ENCODE peak calls at places on chromosomes 3 and 15, in eight cellular contexts. One of them, this sample, is unnamed.
A peak's percentile ranks its signal among the peaks of the same experiment; 100 is the strongest.

GRCh38 chr3:17508180-17508752 is 234.2 kb downstream of the TBC1D5 start:
- DNase-seq in esophagus muscularis mucosa: no peak
- DNase-seq in prostate gland: no peak
- DNase-seq in adrenal gland: no peak
- DNase-seq in H54: no peak
- DNase-seq in tibial nerve: no peak
- DNase-seq in stomach: no peak
- DNase-seq in heart left ventricle: no peak
- DNase-seq in this sample: no peak

GRCh38 chr3:178170698-178171535 is 365.3 kb upstream of the KCNMB2 start:
- DNase-seq in tibial nerve: peak; percentile 36
- DNase-seq in heart left ventricle: no peak
- DNase-seq in esophagus muscularis mucosa: no peak
- DNase-seq in prostate gland: no peak
- DNase-seq in H54: no peak
- DNase-seq in adrenal gland: no peak
- DNase-seq in stomach: no peak
- DNase-seq in this sample: peak; percentile 74

GRCh38 chr15:41578736-41579383 is 19.8 kb downstream of the TYRO3 start:
- DNase-seq in stomach: no peak
- DNase-seq in esophagus muscularis mucosa: no peak
- DNase-seq in H54: no peak
- DNase-seq in tibial nerve: no peak
- DNase-seq in prostate gland: no peak
- DNase-seq in heart left ventricle: no peak
- DNase-seq in adrenal gland: no peak
- DNase-seq in this sample: no peak

GRCh38 chr3:194300392-194300758 is 50.8 kb downstream of the CPN2 start:
- DNase-seq in tibial nerve: peak; percentile 84
- DNase-seq in H54: no peak
- DNase-seq in prostate gland: peak; percentile 80
- DNase-seq in stomach: peak; percentile 82
- DNase-seq in esophagus muscularis mucosa: no peak
- DNase-seq in heart left ventricle: peak; percentile 79
- DNase-seq in adrenal gland: peak; percentile 72
- DNase-seq in this sample: no peak

GRCh38 chr15:52651868-52652267 is 27.3 kb downstream of the ATOSA start:
- DNase-seq in prostate gland: peak; percentile 72
- DNase-seq in stomach: peak; percentile 42
- DNase-seq in adrenal gland: peak; percentile 66
- DNase-seq in heart left ventricle: peak; percentile 61
- DNase-seq in tibial nerve: peak; percentile 63
- DNase-seq in esophagus muscularis mucosa: peak; percentile 92
- DNase-seq in H54: peak; percentile 10
- DNase-seq in this sample: peak; percentile 80

GRCh38 chr15:35243758-35244157 is 158.7 kb upstream of the NANOGP8 start:
- DNase-seq in tibial nerve: no peak
- DNase-seq in esophagus muscularis mucosa: no peak
- DNase-seq in H54: no peak
- DNase-seq in prostate gland: no peak
- DNase-seq in heart left ventricle: no peak
- DNase-seq in adrenal gland: no peak
- DNase-seq in stomach: no peak
- DNase-seq in this sample: no peak

GRCh38 chr3:99586680-99587079 is 51.7 kb upstream of the COL8A1 start:
- DNase-seq in esophagus muscularis mucosa: no peak
- DNase-seq in stomach: no peak
- DNase-seq in prostate gland: no peak
- DNase-seq in tibial nerve: no peak
- DNase-seq in H54: no peak
- DNase-seq in heart left ventricle: no peak
- DNase-seq in adrenal gland: no peak
- DNase-seq in this sample: no peak

GRCh38 chr15:65329298-65329990 is 25.0 kb downstream of the RNU5B-1 start:
- DNase-seq in heart left ventricle: no peak
- DNase-seq in stomach: no peak
- DNase-seq in adrenal gland: no peak
- DNase-seq in esophagus muscularis mucosa: no peak
- DNase-seq in prostate gland: no peak
- DNase-seq in H54: no peak
- DNase-seq in tibial nerve: no peak
- DNase-seq in this sample: no peak

GRCh38 chr3:158097571-158098553 is 8.4 kb downstream of the SHOX2 start:
- DNase-seq in stomach: peak; percentile 83
- DNase-seq in heart left ventricle: peak; percentile 71
- DNase-seq in esophagus muscularis mucosa: no peak
- DNase-seq in tibial nerve: no peak
- DNase-seq in adrenal gland: peak; percentile 42
- DNase-seq in prostate gland: peak; percentile 59
- DNase-seq in H54: no peak
- DNase-seq in this sample: peak; percentile 88

GRCh38 chr3:514206-514605 is 317.6 kb downstream of the CHL1 start:
- DNase-seq in prostate gland: no peak
- DNase-seq in tibial nerve: no peak
- DNase-seq in H54: no peak
- DNase-seq in stomach: no peak
- DNase-seq in heart left ventricle: no peak
- DNase-seq in esophagus muscularis mucosa: no peak
- DNase-seq in adrenal gland: no peak
- DNase-seq in this sample: no peak

GRCh38 chr3:63824309-63824708 is 5.2 kb downstream of the C3orf49 start:
- DNase-seq in stomach: no peak
- DNase-seq in tibial nerve: no peak
- DNase-seq in H54: no peak
- DNase-seq in adrenal gland: no peak
- DNase-seq in esophagus muscularis mucosa: no peak
- DNase-seq in heart left ventricle: no peak
- DNase-seq in prostate gland: no peak
- DNase-seq in this sample: no peak

GRCh38 chr15:68620721-68621528 is 42.1 kb downstream of the CORO2B start:
- DNase-seq in tibial nerve: peak; percentile 93
- DNase-seq in prostate gland: no peak
- DNase-seq in stomach: peak; percentile 64
- DNase-seq in adrenal gland: no peak
- DNase-seq in esophagus muscularis mucosa: peak; percentile 95
- DNase-seq in heart left ventricle: peak; percentile 88
- DNase-seq in H54: no peak
- DNase-seq in this sample: no peak
- TF ChIP-seq POLR2A in tibial nerve: peak; percentile 20
- TF ChIP-seq POLR2A in prostate gland: no peak
- TF ChIP-seq POLR2A in stomach: no peak
- TF ChIP-seq POLR2A in adrenal gland: no peak
- TF ChIP-seq POLR2A in esophagus muscularis mucosa: no peak
- TF ChIP-seq POLR2A in heart left ventricle: no peak
- TF ChIP-seq POLR2A in H54: no peak
- TF ChIP-seq POLR2A in this sample: no peak

GRCh38 chr3:152269423-152270144 is 855 bp downstream of the MBNL1 start:
- DNase-seq in prostate gland: peak; percentile 69
- DNase-seq in esophagus muscularis mucosa: peak; percentile 94
- DNase-seq in H54: no peak
- DNase-seq in tibial nerve: peak; percentile 50
- DNase-seq in heart left ventricle: peak; percentile 51
- DNase-seq in adrenal gland: peak; percentile 40
- DNase-seq in stomach: peak; percentile 28
- DNase-seq in this sample: peak; percentile 80
- TF ChIP-seq POLR2A in prostate gland: no peak
- TF ChIP-seq POLR2A in esophagus muscularis mucosa: peak; percentile 59
- TF ChIP-seq POLR2A in H54: no peak
- TF ChIP-seq POLR2A in tibial nerve: peak; percentile 30
- TF ChIP-seq POLR2A in heart left ventricle: no peak
- TF ChIP-seq POLR2A in adrenal gland: no peak
- TF ChIP-seq POLR2A in stomach: no peak
- TF ChIP-seq POLR2A in this sample: no peak

GRCh38 chr15:75453703-75454470 is 2.4 kb upstream of the SIN3A start:
- DNase-seq in adrenal gland: peak; percentile 98
- DNase-seq in stomach: peak; percentile 98
- DNase-seq in esophagus muscularis mucosa: peak; percentile 99
- DNase-seq in heart left ventricle: peak; percentile 98
- DNase-seq in tibial nerve: peak; percentile 98
- DNase-seq in prostate gland: peak; percentile 99
- DNase-seq in H54: peak; percentile 82
- DNase-seq in this sample: peak; percentile 100
- TF ChIP-seq POLR2A in adrenal gland: peak; percentile 41
- TF ChIP-seq POLR2A in stomach: peak; percentile 43
- TF ChIP-seq POLR2A in esophagus muscularis mucosa: peak; percentile 50
- TF ChIP-seq POLR2A in heart left ventricle: no peak
- TF ChIP-seq POLR2A in tibial nerve: peak; percentile 76
- TF ChIP-seq POLR2A in prostate gland: peak; percentile 87
- TF ChIP-seq POLR2A in H54: peak; percentile 44
- TF ChIP-seq POLR2A in this sample: peak; percentile 85

GRCh38 chr15:99565031-99565280 is 828 bp upstream of the MEF2A start:
- DNase-seq in stomach: no peak
- DNase-seq in tibial nerve: no peak
- DNase-seq in prostate gland: no peak
- DNase-seq in esophagus muscularis mucosa: no peak
- DNase-seq in H54: no peak
- DNase-seq in adrenal gland: no peak
- DNase-seq in heart left ventricle: no peak
- DNase-seq in this sample: no peak

GRCh38 chr15:99566157-99566900 is 545 bp downstream of the MEF2A start:
- DNase-seq in stomach: no peak
- DNase-seq in H54: no peak
- DNase-seq in adrenal gland: peak; percentile 53
- DNase-seq in esophagus muscularis mucosa: no peak
- DNase-seq in heart left ventricle: no peak
- DNase-seq in prostate gland: no peak
- DNase-seq in tibial nerve: no peak
- DNase-seq in this sample: peak; percentile 81

GRCh38 chr15:99568548-99569352 is 3.0 kb downstream of the MEF2A start:
- DNase-seq in tibial nerve: no peak
- DNase-seq in prostate gland: no peak
- DNase-seq in H54: no peak
- DNase-seq in heart left ventricle: no peak
- DNase-seq in stomach: no peak
- DNase-seq in esophagus muscularis mucosa: no peak
- DNase-seq in adrenal gland: no peak
- DNase-seq in this sample: no peak

GRCh38 chr15:99564221-99565030 is 1.4 kb upstream of the MEF2A start:
- DNase-seq in H54: no peak
- DNase-seq in adrenal gland: peak; percentile 47
- DNase-seq in tibial nerve: peak; percentile 38
- DNase-seq in stomach: no peak
- DNase-seq in prostate gland: peak; percentile 21
- DNase-seq in esophagus muscularis mucosa: no peak
- DNase-seq in heart left ventricle: no peak
- DNase-seq in this sample: peak; percentile 37

GRCh38 chr15:99565281-99566156 is at the start of gene MEF2A:
- DNase-seq in adrenal gland: peak; percentile 95
- DNase-seq in prostate gland: peak; percentile 93
- DNase-seq in H54: peak; percentile 82
- DNase-seq in tibial nerve: peak; percentile 89
- DNase-seq in esophagus muscularis mucosa: peak; percentile 97
- DNase-seq in stomach: peak; percentile 95
- DNase-seq in heart left ventricle: peak; percentile 97
- DNase-seq in this sample: peak; percentile 96
- TF ChIP-seq POLR2A in adrenal gland: peak; percentile 84
- TF ChIP-seq POLR2A in prostate gland: peak; percentile 87
- TF ChIP-seq POLR2A in H54: peak; percentile 77
- TF ChIP-seq POLR2A in tibial nerve: peak; percentile 81
- TF ChIP-seq POLR2A in esophagus muscularis mucosa: peak; percentile 94
- TF ChIP-seq POLR2A in stomach: peak; percentile 67
- TF ChIP-seq POLR2A in heart left ventricle: no peak
- TF ChIP-seq POLR2A in this sample: peak; percentile 81

GRCh38 chr3:39384665-39385000 is 1.5 kb downstream of the SLC25A38 start:
- DNase-seq in esophagus muscularis mucosa: no peak
- DNase-seq in stomach: no peak
- DNase-seq in heart left ventricle: no peak
- DNase-seq in prostate gland: no peak
- DNase-seq in adrenal gland: no peak
- DNase-seq in tibial nerve: no peak
- DNase-seq in H54: no peak
- DNase-seq in this sample: no peak

GRCh38 chr3:39381432-39381831 is 1.7 kb upstream of the SLC25A38 start:
- DNase-seq in tibial nerve: no peak
- DNase-seq in esophagus muscularis mucosa: no peak
- DNase-seq in adrenal gland: no peak
- DNase-seq in H54: no peak
- DNase-seq in stomach: no peak
- DNase-seq in prostate gland: no peak
- DNase-seq in heart left ventricle: no peak
- DNase-seq in this sample: no peak

GRCh38 chr3:39383913-39384664 is 919 bp downstream of the SLC25A38 start:
- DNase-seq in prostate gland: peak; percentile 97
- DNase-seq in heart left ventricle: peak; percentile 98
- DNase-seq in tibial nerve: peak; percentile 95
- DNase-seq in adrenal gland: peak; percentile 98
- DNase-seq in H54: peak; percentile 95
- DNase-seq in esophagus muscularis mucosa: peak; percentile 98
- DNase-seq in stomach: peak; percentile 99
- DNase-seq in this sample: no peak

GRCh38 chr3:39385456-39386098 is 2.4 kb downstream of the SLC25A38 start:
- DNase-seq in esophagus muscularis mucosa: no peak
- DNase-seq in adrenal gland: no peak
- DNase-seq in heart left ventricle: no peak
- DNase-seq in stomach: no peak
- DNase-seq in H54: no peak
- DNase-seq in tibial nerve: no peak
- DNase-seq in prostate gland: no peak
- DNase-seq in this sample: no peak

DNA sequence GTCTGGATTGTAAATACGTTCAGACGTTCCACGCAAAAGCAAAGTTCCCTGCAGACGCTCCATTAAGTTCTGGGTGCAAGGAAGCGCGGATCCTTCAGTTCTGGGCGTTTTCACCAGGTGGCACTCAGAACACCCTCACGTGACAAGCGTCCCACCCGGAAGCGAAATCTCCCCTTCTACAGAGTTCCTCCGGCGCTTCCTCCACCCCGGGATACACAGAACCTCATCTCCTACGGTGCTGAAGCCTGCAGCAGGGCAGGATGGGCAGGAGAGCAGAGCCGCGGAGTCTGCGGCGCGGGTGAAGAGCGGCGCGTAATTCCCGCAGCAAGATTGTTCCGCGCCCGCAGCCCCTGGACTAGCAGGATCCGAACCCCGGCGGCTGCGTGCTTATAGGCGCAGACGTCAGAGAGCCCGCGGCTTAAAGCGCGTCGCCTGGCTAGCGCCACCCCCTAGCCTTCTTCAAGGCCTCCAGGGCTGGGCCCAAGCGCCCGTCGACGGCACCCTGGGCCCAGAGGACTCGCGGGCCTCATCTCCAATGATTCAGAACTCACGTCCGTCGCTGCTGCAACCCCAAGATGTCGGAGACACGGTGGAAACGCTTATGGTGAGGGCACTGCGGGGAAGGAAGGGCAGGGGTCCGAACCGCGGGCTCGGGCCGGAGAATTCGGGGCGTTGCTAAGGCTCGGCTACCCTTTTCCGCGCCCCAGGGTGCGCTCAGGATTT is at the start of gene SLC25A38:
- DNase-seq in stomach: peak; percentile 80
- DNase-seq in esophagus muscularis mucosa: peak; percentile 96
- DNase-seq in adrenal gland: peak; percentile 75
- DNase-seq in H54: peak; percentile 75
- DNase-seq in heart left ventricle: peak; percentile 85
- DNase-seq in tibial nerve: peak; percentile 70
- DNase-seq in prostate gland: peak; percentile 75
- DNase-seq in this sample: no peak
- TF ChIP-seq POLR2A in stomach: no peak
- TF ChIP-seq POLR2A in esophagus muscularis mucosa: no peak
- TF ChIP-seq POLR2A in adrenal gland: peak; percentile 24
- TF ChIP-seq POLR2A in H54: peak; percentile 31
- TF ChIP-seq POLR2A in heart left ventricle: no peak
- TF ChIP-seq POLR2A in tibial nerve: peak; percentile 37
- TF ChIP-seq POLR2A in prostate gland: peak; percentile 49
- TF ChIP-seq POLR2A in this sample: no peak